ENCODE peak calls at places on chromosomes 5 and 9, in four cellular contexts. Q is kidney, G is amniotic epithelial cell, B is Calu3. P is an unnamed sample.

GRCh38 chr9:93079371-93079770 is 16.6 kb upstream of the CARD19 start:
- DNase-seq in Q (peak), G (no peak), B (no peak), P (no peak)

GRCh38 chr9:91302831-91303230 is 58.9 kb downstream of the AUH start:
- DNase-seq in Q (no peak), G (peak), B (no peak), P (no peak)

GRCh38 chr5:93620487-93621339 is 37.7 kb downstream of the NR2F1 start:
- DNase-seq in Q (peak), G (peak), B (peak), P (peak)

GRCh38 chr9:92294297-92294676 is 790 bp upstream of the IARS1 start:
- DNase-seq in Q (no peak), G (peak), B (peak), P (no peak)

GRCh38 chr5:83029912-83030311 is 47.3 kb downstream of the TMEM167A start:
- DNase-seq in Q (no peak), G (peak), B (no peak), P (no peak)

GRCh38 chr9:2593754-2594153 is 27.8 kb upstream of the VLDLR start:
- DNase-seq in Q (no peak), G (no peak), B (no peak), P (no peak)

GRCh38 chr9:70020217-70020616 is 23.4 kb upstream of the MAMDC2 start:
- DNase-seq in Q (no peak), G (peak), B (no peak), P (no peak)

GRCh38 chr5:169080352-169080938 is 220.5 kb downstream of the SLIT3 start:
- DNase-seq in Q (no peak), G (no peak), B (no peak), P (no peak)

GRCh38 chr9:76876098-76876497 is 29.8 kb downstream of the PRUNE2 start:
- DNase-seq in Q (no peak), G (peak), B (no peak), P (no peak)

P was measured in osteocyte.